ENCODE peak calls at places on chromosome 7, in four cellular contexts. U is LoVo, Z is SHP77, C is GM12864. L is an unnamed sample.
A peak's percentile ranks its signal among the peaks of the same experiment; 100 is the strongest.

GRCh38 chr7:96118449-96119001 is 203.4 kb downstream of the SLC25A13 start:
- DNase-seq in C (no peak), U (no peak), Z (no peak), L (no peak)

GRCh38 chr7:98584830-98585229 is 32.3 kb upstream of the NPTX2 start:
- DNase-seq in C (no peak), U (no peak), Z (no peak), L (no peak)

GRCh38 chr7:135976312-135977019 is 693 bp downstream of the MTPN start:
- DNase-seq in C (peak; percentile 45), U (peak; percentile 27), Z (no peak), L (no peak)

GRCh38 chr7:128928159-128928558 is 9.6 kb upstream of the IRF5 start:
- DNase-seq in Z (no peak), C (no peak), U (no peak), L (no peak)

GRCh38 chr7:2159176-2159520 is 73.6 kb downstream of the MAD1L1 start:
- DNase-seq in Z (no peak), U (no peak), C (no peak), L (no peak)

GRCh38 chr7:15686957-15687644 is 618 bp upstream of the MEOX2 start:
- DNase-seq in U (no peak), Z (no peak), C (no peak), L (no peak)

GRCh38 chr7:41028591-41028990 is 674.3 kb downstream of the INHBA start:
- DNase-seq in U (no peak), C (no peak), Z (no peak), L (no peak)

GRCh38 chr7:100655908-100656674 is at the start of gene ACTL6B:
- DNase-seq in C (no peak), Z (peak; percentile 87), U (no peak), L (no peak)

GRCh38 chr7:23467731-23468720 is 2.3 kb downstream of the IGF2BP3 start:
- DNase-seq in Z (peak; percentile 26), U (peak; percentile 84), C (no peak), L (no peak)

GRCh38 chr7:31744294-31744874 is 57.4 kb downstream of the PPP1R17 start:
- DNase-seq in Z (peak; percentile 60), C (peak; percentile 34), U (peak; percentile 80), L (peak; percentile 33)

GRCh38 chr7:84193787-84194186 is 802 bp downstream of the SEMA3A start:
- DNase-seq in C (no peak), U (no peak), Z (no peak), L (no peak)

GRCh38 chr7:18495412-18496335 is at the start of gene HDAC9:
- DNase-seq in Z (peak; percentile 95), U (no peak), C (peak; percentile 68), L (peak; percentile 56)

GRCh38 chr7:142897691-142898090 is 12.1 kb upstream of the TRPV6 start:
- DNase-seq in C (no peak), U (no peak), Z (no peak), L (no peak)

GRCh38 chr7:5595545-5596045 is 172.0 kb upstream of the TNRC18 start:
- DNase-seq in U (no peak), C (no peak), Z (no peak), L (no peak)

GRCh38 chr7:1720325-1720724 is 50.2 kb downstream of the ELFN1 start:
- DNase-seq in Z (peak; percentile 82), C (no peak), U (no peak), L (no peak)

GRCh38 chr7:27775772-27776171 is 35.8 kb downstream of the TAX1BP1 start:
- DNase-seq in Z (no peak), U (no peak), C (no peak), L (no peak)

GRCh38 chr7:16774294-16774693 is 20.7 kb downstream of the TSPAN13 start:
- DNase-seq in C (no peak), U (no peak), Z (no peak), L (no peak)

GRCh38 chr7:77993823-77994222 is 195.2 kb downstream of the PHTF2 start:
- DNase-seq in Z (no peak), C (no peak), U (no peak), L (no peak)

GRCh38 chr7:44415510-44415909 is 74.9 kb downstream of the NUDCD3 start:
- DNase-seq in C (no peak), U (no peak), Z (no peak), L (no peak)

GRCh38 chr7:39609462-39610149 is 13.8 kb upstream of the RALA start:
- DNase-seq in Z (no peak), C (no peak), U (no peak), L (no peak)

GRCh38 chr7:150378115-150378852 is 846 bp upstream of the ZNF775 start:
- DNase-seq in U (peak; percentile 85), C (no peak), Z (peak; percentile 90), L (no peak)

GRCh38 chr7:134534633-134535032 is 7.3 kb downstream of the AKR1B10 start:
- DNase-seq in U (no peak), Z (no peak), C (no peak), L (no peak)

GRCh38 chr7:15685358-15686181 is 913 bp downstream of the MEOX2 start:
- DNase-seq in Z (no peak), U (no peak), C (no peak), L (no peak)

GRCh38 chr7:141198191-141198958 is 124.5 kb downstream of the TMEM178B start:
- DNase-seq in Z (no peak), U (no peak), C (no peak), L (no peak)

GRCh38 chr7:101169838-101170531 is 4.6 kb upstream of the VGF start:
- DNase-seq in U (peak; percentile 75), Z (peak; percentile 26), C (peak; percentile 15), L (no peak)

GRCh38 chr7:147182859-147183258 is 1066.3 kb downstream of the CNTNAP2 start:
- DNase-seq in C (no peak), Z (no peak), U (no peak), L (no peak)

GRCh38 chr7:12402365-12402725 is 1.3 kb downstream of the VWDE start:
- DNase-seq in C (no peak), Z (no peak), U (no peak), L (no peak)

GRCh38 chr7:101303102-101303701 is 18.4 kb downstream of the IFT22 start:
- DNase-seq in Z (no peak), U (no peak), C (no peak), L (no peak)

GRCh38 chr7:30789334-30789711 is 18.1 kb downstream of the MINDY4 start:
- DNase-seq in U (no peak), C (no peak), Z (no peak), L (no peak)

GRCh38 chr7:138891446-138891810 is 89.8 kb downstream of the KIAA1549 start:
- DNase-seq in Z (peak; percentile 10), C (no peak), U (no peak), L (no peak)

GRCh38 chr7:8991159-8991558 is 557.8 kb downstream of the NXPH1 start:
- DNase-seq in U (no peak), Z (no peak), C (no peak), L (no peak)

GRCh38 chr7:55467047-55467593 is 102.0 kb downstream of the LANCL2 start:
- DNase-seq in U (no peak), Z (no peak), C (no peak), L (no peak)

GRCh38 chr7:99210265-99210970 is 2.5 kb upstream of the KPNA7 start:
- DNase-seq in U (peak; percentile 91), C (no peak), Z (no peak), L (no peak)

GRCh38 chr7:134742688-134743350 is 36.6 kb upstream of the CALD1 start:
- DNase-seq in C (no peak), U (no peak), Z (no peak), L (no peak)

GRCh38 chr7:80583901-80584300 is 54.5 kb upstream of the CD36 start:
- DNase-seq in U (no peak), Z (no peak), C (no peak), L (no peak)

GRCh38 chr7:8638076-8638475 is 204.7 kb downstream of the NXPH1 start:
- DNase-seq in C (no peak), Z (peak; percentile 99), U (peak; percentile 14), L (no peak)

GRCh38 chr7:151833213-151833651 is 43.7 kb downstream of the PRKAG2 start:
- DNase-seq in C (no peak), Z (no peak), U (no peak), L (no peak)

L was measured in GM12878.